ENCODE peak calls at places on chromosomes 7 and 10, in four cellular contexts. X, C, K and J are unnamed samples.
A peak's percentile ranks its signal among the peaks of the same experiment; 100 is the strongest.

GRCh38 chr7:128550920-128551319 is 74.4 kb downstream of the METTL2B start:
- DNase-seq in X (no peak), K (no peak), C (no peak), J (no peak)

GRCh38 chr7:74253975-74254857 is at the start of gene RFC2:
- DNase-seq in K (peak; percentile 79), C (peak; percentile 95), X (peak; percentile 94), J (peak; percentile 97)

GRCh38 chr10:97685395-97685958 is 1.6 kb downstream of the AVPI1 start:
- DNase-seq in K (no peak), X (peak; percentile 58), C (peak; percentile 68), J (peak; percentile 88)

GRCh38 chr7:46207931-46208634 is 287.0 kb upstream of the IGFBP3 start:
- DNase-seq in C (no peak), X (no peak), K (no peak), J (no peak)

GRCh38 chr7:105353752-105354328 is 34.9 kb downstream of the SRPK2 start:
- DNase-seq in K (no peak), C (no peak), X (no peak), J (no peak)

GRCh38 chr10:1195828-1196227 is 139.6 kb downstream of the WDR37 start:
- DNase-seq in X (no peak), K (no peak), C (peak; percentile 50), J (peak; percentile 65)

GRCh38 chr10:79090134-79090803 is 21.5 kb downstream of the ZMIZ1 start:
- DNase-seq in K (no peak), C (no peak), X (peak; percentile 57), J (no peak)

GRCh38 chr10:69102429-69102828 is 14.5 kb downstream of the SRGN start:
- DNase-seq in X (no peak), K (no peak), C (no peak), J (no peak)

GRCh38 chr7:133797818-133798485 is 329.2 kb upstream of the LRGUK start:
- DNase-seq in C (no peak), X (peak; percentile 82), K (no peak), J (no peak)

GRCh38 chr10:95295031-95295755 is 4.4 kb upstream of the PDLIM1 start:
- DNase-seq in C (peak; percentile 78), X (peak; percentile 60), K (no peak), J (peak; percentile 65)

GRCh38 chr10:73577788-73578187 is 13.4 kb downstream of the USP54 start:
- DNase-seq in C (no peak), X (peak; percentile 59), K (no peak), J (peak; percentile 57)

GRCh38 chr10:72087392-72087968 is 871 bp downstream of the SPOCK2 start:
- DNase-seq in C (peak; percentile 32), K (no peak), X (no peak), J (no peak)

GRCh38 chr10:24849051-24849450 is 103.4 kb downstream of the PRTFDC1 start:
- DNase-seq in C (no peak), X (no peak), K (no peak), J (no peak)

GRCh38 chr7:68133045-68133444 is 1136.4 kb downstream of the TYW1 start:
- DNase-seq in X (no peak), C (no peak), K (no peak), J (no peak)

GRCh38 chr10:16986406-16987128 is 143.0 kb downstream of the CUBN start:
- DNase-seq in X (peak; percentile 88), C (no peak), K (no peak), J (no peak)

GRCh38 chr10:69769395-69769989 is 32.2 kb upstream of the COL13A1 start:
- DNase-seq in C (peak; percentile 86), K (peak; percentile 34), X (peak; percentile 79), J (peak; percentile 89)

GRCh38 chr7:16587129-16587528 is 58.4 kb downstream of the ANKMY2 start:
- DNase-seq in X (no peak), K (no peak), C (no peak), J (no peak)

GRCh38 chr7:16587785-16588184 is 57.8 kb downstream of the ANKMY2 start:
- DNase-seq in C (no peak), X (no peak), K (no peak), J (peak; percentile 82)

GRCh38 chr7:16583834-16584233 is 57.2 kb downstream of the LRRC72 start:
- DNase-seq in K (no peak), C (no peak), X (no peak), J (no peak)

GRCh38 chr7:16585540-16585939 is 58.9 kb downstream of the LRRC72 start:
- DNase-seq in C (no peak), X (no peak), K (no peak), J (no peak)

GRCh38 chr7:16586081-16586874 is 59.3 kb downstream of the ANKMY2 start:
- DNase-seq in C (no peak), X (no peak), K (no peak), J (no peak)
- H3K18ac ChIP-seq in C (no peak overlapping the region), X (no peak overlapping the region), K (no peak overlapping the region), J (no peak overlapping the region)

GRCh38 chr10:132309879-132310591 is 2.3 kb upstream of the STK32C start:
- DNase-seq in C (no peak), K (no peak), X (no peak), J (no peak)
- H3K56ac ChIP-seq in C (no peak overlapping the region), K (no peak overlapping the region), X (no peak overlapping the region), J (no peak overlapping the region)

GRCh38 chr7:48703446-48703845 is 220.9 kb upstream of the CDC14C start:
- DNase-seq in C (no peak), K (no peak), X (no peak), J (no peak)
- H3K18ac ChIP-seq in C (no peak overlapping the region), K (no peak overlapping the region), X (no peak overlapping the region), J (no peak overlapping the region)

GRCh38 chr10:80170026-80170425 is 35.3 kb downstream of the ANXA11 start:
- DNase-seq in C (no peak), X (no peak), K (no peak), J (no peak)
- H3K56ac ChIP-seq in C (no peak overlapping the region), X (no peak overlapping the region), K (no peak overlapping the region), J (no peak overlapping the region)

GRCh38 chr10:5500162-5500670 is 846 bp upstream of the CALML5 start:
- DNase-seq in K (no peak), C (no peak), X (no peak), J (no peak)
- H3K18ac ChIP-seq in K (no peak overlapping the region), C (no peak overlapping the region), X (no peak overlapping the region), J (no peak overlapping the region)

GRCh38 chr7:38217672-38218071 is 39.6 kb downstream of the STARD3NL start:
- DNase-seq in X (no peak), K (no peak), C (no peak), J (no peak)
- H3K56ac ChIP-seq in X (no peak overlapping the region), K (no peak overlapping the region), C (no peak overlapping the region), J (no peak overlapping the region)

DNA sequence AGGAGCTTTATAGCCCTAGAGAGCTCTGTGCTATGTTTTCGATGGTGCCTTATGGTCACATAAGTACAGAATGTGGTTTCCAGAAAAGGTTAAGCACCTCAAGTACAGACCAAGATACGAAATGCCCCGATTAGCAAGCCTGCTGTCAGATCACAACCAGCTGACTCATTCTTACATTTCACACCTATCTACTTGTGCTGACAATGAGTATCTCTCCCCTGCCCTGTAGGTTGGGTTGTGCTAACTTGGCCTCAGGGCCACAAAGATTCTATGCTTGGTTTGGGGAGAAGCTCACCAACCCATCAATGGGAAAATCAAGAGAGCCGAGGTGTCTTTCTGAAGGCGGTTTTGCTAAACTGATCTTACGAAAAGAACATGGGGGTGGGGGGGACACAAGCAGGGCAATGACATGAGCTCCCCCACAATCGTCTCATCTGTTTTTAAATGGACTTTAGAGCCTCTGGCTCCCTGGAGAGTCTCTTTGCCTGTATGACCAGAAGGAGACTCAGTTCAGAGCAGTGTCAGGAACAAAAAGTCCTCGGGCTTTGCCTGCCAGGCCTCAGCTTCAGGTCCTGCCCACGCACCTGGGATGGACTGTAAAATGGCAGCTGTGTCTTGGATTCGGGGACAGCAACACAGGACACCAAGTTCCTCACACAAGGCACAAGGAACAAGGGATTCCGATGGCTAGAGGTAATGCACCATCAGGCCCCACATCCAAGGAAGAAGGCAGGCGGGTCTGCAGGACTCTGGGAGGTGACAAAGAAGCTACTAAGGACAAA is 55.1 kb downstream of the FAM53B start:
- DNase-seq in X (no peak), K (no peak), C (no peak), J (peak; percentile 86)
- H3K18ac ChIP-seq in X (no peak overlapping the region), K (no peak overlapping the region), C (no peak overlapping the region), J (no peak overlapping the region)